ENCODE peak calls at places on chromosome X, in nine cellular contexts. C is stimulated activated CD8-positive, alpha-beta memory T cell treated with anti-CD3 and anti-CD28 coated beads, Interleukin-7, amount 100 ng/mL, for 1 hour; H is A549; L is activated CD4-positive, CD25-positive, alpha-beta regulatory T cell; A is stimulated activated naive B cell treated with anti-CD40 and anti-IgM and Interleukin-4, amounts not matched to agents 10 μg/mL and 1 μg/mL and 100 μg/mL, for 72 hours; B is NCI-H510A; Q is naive thymus-derived CD8-positive, alpha-beta T cell; Y is WERI-Rb-1; M is H7. J is an unnamed sample.

GRCh38 chrX:57286507-57287251 is at the start of gene FAAH2:
- DNase-seq in C (peak; percentile 6), H (peak; percentile 30), L (peak; percentile 16), A (no peak), B (peak; percentile 87), Q (peak; percentile 70), Y (no peak), M (peak; percentile 15), J (peak; percentile 44)

GRCh38 chrX:18294893-18295292 is 59.6 kb downstream of the SCML2 start:
- DNase-seq in C (no peak), H (no peak), L (no peak), A (no peak), B (no peak), Q (no peak), Y (no peak), M (peak; percentile 22), J (peak; percentile 16)

GRCh38 chrX:46690818-46691217 is 68.1 kb downstream of the SLC9A7 start:
- DNase-seq in C (no peak), H (no peak), L (no peak), A (no peak), B (no peak), Q (no peak), Y (no peak), M (no peak), J (no peak)

GRCh38 chrX:131802836-131803626 is 220.1 kb upstream of the STK26 start:
- DNase-seq in C (no peak), H (peak; percentile 69), L (peak; percentile 0), A (peak; percentile 69), B (no peak), Q (no peak), Y (peak; percentile 65), M (peak; percentile 75), J (peak; percentile 28)

GRCh38 chrX:23334536-23334870 is at the start of gene PTCHD1:
- DNase-seq in C (no peak), H (no peak), L (no peak), A (no peak), B (no peak), Q (no peak), Y (no peak), M (no peak), J (no peak)

GRCh38 chrX:16870861-16871584 is 861 bp upstream of the RBBP7 start:
- DNase-seq in C (no peak), H (no peak), L (peak; percentile 6), A (peak; percentile 17), B (peak; percentile 24), Q (no peak), Y (peak; percentile 54), M (peak; percentile 60), J (peak; percentile 47)

GRCh38 chrX:30313322-30313721 is 4.1 kb upstream of the NR0B1 start:
- DNase-seq in C (no peak), H (no peak), L (no peak), A (no peak), B (no peak), Q (no peak), Y (no peak), M (no peak), J (no peak)

GRCh38 chrX:3066555-3066954 is 25.3 kb downstream of the ARSF start:
- DNase-seq in C (no peak), H (no peak), L (no peak), A (no peak), B (no peak), Q (no peak), Y (peak; percentile 38), M (no peak), J (no peak)

GRCh38 chrX:13013353-13014110 is 30.9 kb downstream of the FAM9C start:
- DNase-seq in C (no peak), H (peak; percentile 40), L (peak; percentile 2), A (peak; percentile 37), B (peak; percentile 7), Q (no peak), Y (no peak), M (no peak), J (no peak)

GRCh38 chrX:123964155-123964554 is 2.6 kb downstream of the STAG2 start:
- DNase-seq in C (no peak), H (no peak), L (no peak), A (no peak), B (no peak), Q (no peak), Y (no peak), M (no peak), J (no peak)

GRCh38 chrX:48703642-48704481 is 7.3 kb downstream of the SUV39H1 start:
- DNase-seq in C (no peak), H (peak; percentile 22), L (no peak), A (no peak), B (no peak), Q (no peak), Y (no peak), M (peak; percentile 21), J (no peak)

GRCh38 chrX:43559643-43560042 is 96.5 kb upstream of the MAOA start:
- DNase-seq in C (no peak), H (peak; percentile 41), L (peak; percentile 0), A (peak; percentile 31), B (peak; percentile 29), Q (peak; percentile 67), Y (peak; percentile 59), M (peak; percentile 67), J (peak; percentile 52)

GRCh38 chrX:21885568-21885967 is 29.8 kb downstream of the YY2 start:
- DNase-seq in C (no peak), H (no peak), L (no peak), A (no peak), B (no peak), Q (no peak), Y (no peak), M (no peak), J (no peak)

GRCh38 chrX:19697416-19697815 is 182.1 kb upstream of the MAP3K15 start:
- DNase-seq in C (no peak), H (peak; percentile 63), L (no peak), A (no peak), B (no peak), Q (no peak), Y (no peak), M (no peak), J (no peak)

GRCh38 chrX:125090046-125090445 is 229.6 kb upstream of the TEX13C start:
- DNase-seq in C (no peak), H (peak; percentile 4), L (no peak), A (no peak), B (no peak), Q (no peak), Y (no peak), M (no peak), J (no peak)

GRCh38 chrX:19863237-19864223 is 23.9 kb downstream of the SH3KBP1 start:
- DNase-seq in C (no peak), H (no peak), L (no peak), A (no peak), B (no peak), Q (no peak), Y (no peak), M (no peak), J (no peak)

GRCh38 chrX:122440832-122441231 is 743.2 kb upstream of the GRIA3 start:
- DNase-seq in C (no peak), H (no peak), L (no peak), A (no peak), B (no peak), Q (no peak), Y (no peak), M (no peak), J (no peak)

GRCh38 chrX:48493890-48494364 is 14.9 kb upstream of the PORCN start:
- DNase-seq in C (no peak), H (no peak), L (no peak), A (no peak), B (no peak), Q (no peak), Y (peak; percentile 74), M (peak; percentile 77), J (peak; percentile 57)

GRCh38 chrX:79515529-79515928 is 148.4 kb upstream of the ITM2A start:
- DNase-seq in C (no peak), H (no peak), L (no peak), A (no peak), B (no peak), Q (no peak), Y (no peak), M (no peak), J (peak; percentile 20)

GRCh38 chrX:71251456-71251973 is 2.4 kb downstream of the ZMYM3 start:
- DNase-seq in C (no peak), H (no peak), L (no peak), A (no peak), B (no peak), Q (no peak), Y (no peak), M (no peak), J (no peak)

GRCh38 chrX:7133036-7133412 is 14.5 kb upstream of the STS start:
- DNase-seq in C (no peak), H (no peak), L (no peak), A (no peak), B (no peak), Q (no peak), Y (no peak), M (no peak), J (no peak)

GRCh38 chrX:24838624-24839023 is 144.9 kb downstream of the POLA1 start:
- DNase-seq in C (no peak), H (peak; percentile 31), L (no peak), A (no peak), B (no peak), Q (no peak), Y (no peak), M (peak; percentile 4), J (no peak)

GRCh38 chrX:24229967-24230366 is 80.4 kb downstream of the ZFX start:
- DNase-seq in C (no peak), H (no peak), L (no peak), A (no peak), B (no peak), Q (no peak), Y (no peak), M (no peak), J (no peak)

GRCh38 chrX:108312011-108312410 is 126.2 kb downstream of the COL4A6 start:
- DNase-seq in C (no peak), H (no peak), L (no peak), A (no peak), B (no peak), Q (no peak), Y (no peak), M (no peak), J (no peak)

GRCh38 chrX:120769576-120770341 is 105.9 kb downstream of the CT47B1 start:
- DNase-seq in C (no peak), H (peak; percentile 74), L (no peak), A (no peak), B (peak; percentile 1), Q (no peak), Y (no peak), M (no peak), J (no peak)

GRCh38 chrX:41759817-41760216 is 35.8 kb downstream of the GPR82 start:
- DNase-seq in C (no peak), H (peak; percentile 31), L (no peak), A (no peak), B (no peak), Q (no peak), Y (no peak), M (peak; percentile 43), J (no peak)

GRCh38 chrX:311156-312129 is 7.2 kb downstream of the GTPBP6 start:
- DNase-seq in C (no peak), H (no peak), L (no peak), A (no peak), B (no peak), Q (peak; percentile 56), Y (no peak), M (peak; percentile 49), J (no peak)

GRCh38 chrX:41293269-41293668 is 40.7 kb upstream of the DDX3X start:
- DNase-seq in C (no peak), H (peak; percentile 53), L (no peak), A (no peak), B (no peak), Q (no peak), Y (peak; percentile 37), M (peak; percentile 72), J (peak; percentile 44)

GRCh38 chrX:17414839-17415238 is 39.8 kb downstream of the NHS start:
- DNase-seq in C (no peak), H (no peak), L (no peak), A (no peak), B (no peak), Q (no peak), Y (no peak), M (no peak), J (peak; percentile 25)

GRCh38 chrX:40009890-40010289 is 87.9 kb downstream of the BCOR start:
- DNase-seq in C (no peak), H (no peak), L (no peak), A (no peak), B (no peak), Q (no peak), Y (peak; percentile 18), M (peak; percentile 67), J (peak; percentile 18)

GRCh38 chrX:10755477-10756334 is 135.3 kb upstream of the MID1 start:
- DNase-seq in C (no peak), H (peak; percentile 45), L (no peak), A (no peak), B (no peak), Q (no peak), Y (no peak), M (peak; percentile 51), J (peak; percentile 31)

J was measured in WTC11.